ENCODE peak calls at places on chromosomes 11 and 22, in ten cellular contexts. M is ACHN; S is brain microvascular endothelial cell; T is stimulated activated CD4-positive, alpha-beta T cell treated with anti-CD3 and anti-CD28 coated beads, Interleukin-15, amount 100 ng/mL, for 1 hour; J is GM23248; R is anterior cingulate cortex; D is activated gamma-delta T cell treated with anti-CD3 and anti-CD28 coated beads, Interleukin-2, amount 50 U/mL, for 16 hours; H is ovary; G is H7; B is T-helper 2 cell. K is an unnamed sample.

GRCh38 chr11:95230054-95231034 is 658 bp downstream of the SESN3 start:
- DNase-seq in M (no peak), S (peak; percentile 7), T (peak; percentile 4), J (peak; percentile 55), R (no peak), D (peak; percentile 6), H (peak; percentile 25), G (peak; percentile 19), B (peak; percentile 22), K (peak; percentile 66)

GRCh38 chr22:49724893-49725489 is 102.7 kb downstream of the BRD1 start:
- DNase-seq in M (peak; percentile 65), S (peak; percentile 34), T (peak; percentile 43), J (peak; percentile 67), R (peak; percentile 28), D (peak; percentile 54), H (no peak), G (peak; percentile 97), B (peak; percentile 42), K (peak; percentile 87)

GRCh38 chr22:33112606-33113005 is 54.4 kb upstream of the SYN3 start:
- DNase-seq in M (no peak), S (no peak), T (no peak), J (no peak), R (no peak), D (no peak), H (no peak), G (no peak), B (no peak), K (no peak)

GRCh38 chr22:47367107-47367690 is 604.7 kb downstream of the TBC1D22A start:
- DNase-seq in M (no peak), S (no peak), T (no peak), J (no peak), R (no peak), D (no peak), H (no peak), G (no peak), B (no peak), K (no peak)

GRCh38 chr11:73833067-73833466 is 43.6 kb downstream of the COA4 start:
- DNase-seq in M (no peak), S (no peak), T (no peak), J (no peak), R (no peak), D (no peak), H (no peak), G (no peak), B (no peak), K (no peak)

GRCh38 chr11:44964526-44965209 is 14.0 kb upstream of the TP53I11 start:
- DNase-seq in M (no peak), S (no peak), T (no peak), J (no peak), R (no peak), D (no peak), H (no peak), G (no peak), B (no peak), K (no peak)

GRCh38 chr11:44334356-44335004 is 24.5 kb upstream of the ALX4 start:
- DNase-seq in M (no peak), S (no peak), T (no peak), J (no peak), R (no peak), D (no peak), H (no peak), G (peak; percentile 80), B (no peak), K (peak; percentile 51)

GRCh38 chr22:46569055-46569847 is 31.8 kb upstream of the CELSR1 start:
- DNase-seq in M (no peak), S (no peak), T (no peak), J (no peak), R (no peak), D (no peak), H (no peak), G (no peak), B (no peak), K (peak; percentile 53)

GRCh38 chr22:31940506-31940905 is 3.8 kb upstream of the YWHAH start:
- DNase-seq in M (no peak), S (no peak), T (no peak), J (no peak), R (no peak), D (no peak), H (no peak), G (no peak), B (no peak), K (no peak)

GRCh38 chr11:126115820-126116319 is 53.2 kb upstream of the CDON start:
- DNase-seq in M (peak; percentile 13), S (peak; percentile 68), T (no peak), J (peak; percentile 94), R (no peak), D (no peak), H (no peak), G (peak; percentile 68), B (no peak), K (peak; percentile 81)

GRCh38 chr22:44127353-44127752 is 53.4 kb upstream of the PARVG start:
- DNase-seq in M (no peak), S (no peak), T (no peak), J (peak; percentile 17), R (no peak), D (no peak), H (no peak), G (no peak), B (no peak), K (no peak)

GRCh38 chr11:32081129-32081641 is 9.7 kb upstream of the RCN1 start:
- DNase-seq in M (no peak), S (peak; percentile 40), T (no peak), J (peak; percentile 78), R (no peak), D (no peak), H (no peak), G (no peak), B (no peak), K (no peak)

GRCh38 chr11:30377347-30377746 is 54.4 kb downstream of the ARL14EP start:
- DNase-seq in M (no peak), S (no peak), T (no peak), J (no peak), R (no peak), D (no peak), H (no peak), G (no peak), B (no peak), K (no peak)

GRCh38 chr11:1826552-1827094 is 8.2 kb upstream of the SYT8 start:
- DNase-seq in M (peak; percentile 43), S (peak; percentile 67), T (no peak), J (peak; percentile 81), R (no peak), D (no peak), H (no peak), G (peak; percentile 88), B (no peak), K (peak; percentile 56)

GRCh38 chr22:39999144-39999757 is 4.5 kb downstream of the FAM83F start:
- DNase-seq in M (no peak), S (peak; percentile 75), T (no peak), J (peak; percentile 32), R (no peak), D (no peak), H (no peak), G (no peak), B (no peak), K (peak; percentile 57)

GRCh38 chr22:44703269-44703870 is 1.4 kb downstream of the PRR5 start:
- DNase-seq in M (no peak), S (no peak), T (no peak), J (no peak), R (no peak), D (no peak), H (no peak), G (no peak), B (no peak), K (no peak)

GRCh38 chr11:118115048-118115447 is 28.3 kb upstream of the SMIM35 start:
- DNase-seq in M (no peak), S (no peak), T (no peak), J (no peak), R (no peak), D (no peak), H (no peak), G (no peak), B (no peak), K (no peak)